ENCODE peak calls at places on chromosome 17, in four cellular contexts. M is fibroblast of the aortic adventitia, Q is AG10803, Z is AG04450. Y is an unnamed sample.

GRCh38 chr17:65055280-65055707 is 1.2 kb downstream of the GNA13 start:
- DNase-seq in Z (no peak), Q (no peak), M (no peak), Y (no peak)

GRCh38 chr17:71987634-71988033 is 133.2 kb upstream of the SOX9 start:
- DNase-seq in M (no peak), Z (no peak), Q (no peak), Y (no peak)

GRCh38 chr17:1989135-1989534 is 36.0 kb downstream of the RTN4RL1 start:
- DNase-seq in Z (peak; percentile 30), M (peak; percentile 94), Q (peak; percentile 91), Y (no peak)

GRCh38 chr17:57747221-57748017 is 2.3 kb upstream of the CCDC182 start:
- DNase-seq in Z (peak; percentile 33), M (peak; percentile 75), Q (peak; percentile 68), Y (no peak)

GRCh38 chr17:14301279-14301760 is 439 bp downstream of the HS3ST3B1 start:
- DNase-seq in Q (no peak), Z (no peak), M (no peak), Y (no peak)

GRCh38 chr17:10169274-10169673 is 29.1 kb downstream of the GAS7 start:
- DNase-seq in M (peak; percentile 25), Q (peak; percentile 51), Z (no peak), Y (no peak)

GRCh38 chr17:8189711-8190477 is at the start of gene BORCS6:
- DNase-seq in Q (peak; percentile 99), Z (peak; percentile 97), M (peak; percentile 98), Y (peak; percentile 97)

GRCh38 chr17:20920813-20921199 is 122.0 kb downstream of the USP22 start:
- DNase-seq in M (peak; percentile 40), Z (no peak), Q (peak; percentile 62), Y (no peak)

GRCh38 chr17:38364741-38365140 is 13.1 kb downstream of the SOCS7 start:
- DNase-seq in Q (no peak), M (no peak), Z (no peak), Y (no peak)

GRCh38 chr17:2405247-2405926 is 4.5 kb upstream of the MNT start:
- DNase-seq in M (peak; percentile 91), Q (peak; percentile 94), Z (peak; percentile 82), Y (no peak)

GRCh38 chr17:18143044-18143936 is 34.7 kb downstream of the MYO15A start:
- DNase-seq in Q (no peak), Z (no peak), M (no peak), Y (no peak)

GRCh38 chr17:31078290-31078689 is 16.5 kb upstream of the NF1 start:
- DNase-seq in Z (no peak), Q (no peak), M (no peak), Y (no peak)

GRCh38 chr17:59620064-59620359 is 317 bp downstream of the CLTC start:
- DNase-seq in Q (no peak), Z (no peak), M (no peak), Y (no peak)

GRCh38 chr17:59618894-59619312 is 792 bp upstream of the CLTC start:
- DNase-seq in Z (no peak), Q (no peak), M (no peak), Y (no peak)

GRCh38 chr17:59616253-59616920 is 3.3 kb upstream of the CLTC start:
- DNase-seq in Q (no peak), Z (no peak), M (no peak), Y (no peak)

GRCh38 chr17:59619313-59620063 is at the start of gene CLTC:
- DNase-seq in Z (peak; percentile 96), Q (peak; percentile 99), M (peak; percentile 99), Y (peak; percentile 97)

DNA sequence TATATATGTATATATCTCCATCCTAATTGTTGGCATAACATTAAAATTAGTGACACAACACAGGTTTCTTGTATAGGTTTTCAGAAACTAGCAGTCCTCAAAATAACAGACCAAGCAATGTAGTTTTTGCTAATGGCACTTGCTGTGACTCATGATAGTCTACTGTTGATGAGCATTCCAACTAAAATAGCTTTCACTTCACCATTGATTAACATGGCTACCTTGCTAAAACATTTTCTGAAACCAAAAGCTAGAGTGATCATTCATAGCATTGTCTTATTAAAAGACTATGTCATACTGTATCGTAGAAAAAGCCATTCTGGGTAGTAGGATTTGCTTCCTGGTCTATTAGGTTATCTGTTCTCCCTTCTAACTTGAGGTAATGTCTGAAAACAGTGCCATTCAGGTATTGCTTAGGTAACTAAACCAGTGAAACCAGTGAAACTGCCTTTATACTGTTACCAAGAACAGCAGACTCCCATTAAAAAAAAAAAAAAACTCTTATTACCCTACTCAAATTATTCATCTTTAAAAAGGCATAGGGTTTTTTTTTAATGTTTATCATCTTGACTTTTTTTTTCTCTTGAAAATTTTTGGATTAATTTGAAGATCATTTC is 2.4 kb upstream of the CLTC start:
- DNase-seq in M (no peak), Z (no peak), Q (no peak), Y (no peak)
- H3K4me3 ChIP-seq in M (no peak overlapping the region), Z (no peak overlapping the region), Q (no peak overlapping the region), Y (no peak overlapping the region)

GRCh38 chr17:42251115-42251514 is 25.1 kb downstream of the STAT5B start:
- DNase-seq in Z (no peak), Q (no peak), M (peak; percentile 36), Y (no peak)
- TF ChIP-seq CTCF in Z (peak; percentile 46), Q (peak; percentile 34), M (peak; percentile 34), Y (peak; percentile 7)

GRCh38 chr17:51135956-51136355 is 15.3 kb upstream of the SPAG9 start:
- DNase-seq in Q (no peak), Z (no peak), M (no peak), Y (no peak)
- H3K4me3 ChIP-seq in Q (no peak overlapping the region), Z (no peak overlapping the region), M (no peak overlapping the region), Y (no peak overlapping the region)

GRCh38 chr17:44564429-44564828 is 7.1 kb downstream of the FZD2 start:
- DNase-seq in M (no peak), Z (no peak), Q (no peak), Y (no peak)
- TF ChIP-seq CTCF in M (no peak), Z (peak; percentile 15), Q (no peak), Y (no peak)

DNA sequence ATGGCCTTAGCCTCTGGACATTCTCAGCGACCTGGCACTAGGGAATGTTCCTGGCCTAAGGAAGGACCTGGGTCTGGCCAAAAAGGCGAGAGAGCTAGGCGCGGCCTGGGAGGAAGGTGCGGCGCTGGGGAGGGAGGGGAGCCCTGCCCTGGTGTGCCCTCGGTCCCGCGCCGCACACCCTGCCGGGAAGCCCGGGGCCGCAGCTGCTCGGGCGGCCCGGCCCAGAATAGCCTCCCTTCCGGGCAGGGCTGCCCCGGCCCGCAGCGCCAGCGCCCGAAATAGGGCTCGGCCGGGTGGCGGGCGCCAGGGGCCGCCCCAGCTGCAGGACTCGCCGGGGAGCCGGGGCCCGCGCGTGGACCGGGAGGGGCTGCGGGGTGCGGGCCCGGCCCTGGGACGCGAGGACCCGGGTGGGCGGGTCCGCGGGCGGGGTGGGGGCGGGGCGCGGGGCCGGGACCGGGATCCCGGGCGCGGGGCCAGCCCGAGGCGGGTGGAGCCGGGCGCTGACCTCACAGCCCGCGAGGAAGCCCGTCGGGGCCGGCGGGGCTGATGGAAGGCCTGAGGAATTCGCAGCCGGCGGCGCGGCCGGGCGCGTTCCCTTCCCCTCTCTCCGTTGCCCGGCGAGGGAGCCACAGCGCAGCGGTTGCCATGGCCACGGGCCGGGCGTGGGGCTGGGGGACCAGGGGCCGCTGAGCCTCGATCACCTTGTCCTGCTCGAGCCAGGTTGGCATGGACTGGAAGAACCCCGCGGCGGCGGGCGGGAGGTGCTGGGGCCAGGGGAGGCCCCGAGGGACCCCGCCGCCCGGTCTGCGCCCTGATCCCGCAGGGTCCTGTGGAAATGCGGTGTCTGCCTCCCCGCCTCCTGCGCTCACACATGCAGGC is 18.1 kb downstream of the SOCS3 start:
- DNase-seq in Z (no peak), M (peak; percentile 81), Q (peak; percentile 84), Y (no peak)
- H3K4me3 ChIP-seq in Z (peak overlapping the region; percentile 25), M (peak overlapping the region; percentile 49), Q (peak overlapping the region; percentile 47), Y (peak overlapping the region; percentile 16)

DNA sequence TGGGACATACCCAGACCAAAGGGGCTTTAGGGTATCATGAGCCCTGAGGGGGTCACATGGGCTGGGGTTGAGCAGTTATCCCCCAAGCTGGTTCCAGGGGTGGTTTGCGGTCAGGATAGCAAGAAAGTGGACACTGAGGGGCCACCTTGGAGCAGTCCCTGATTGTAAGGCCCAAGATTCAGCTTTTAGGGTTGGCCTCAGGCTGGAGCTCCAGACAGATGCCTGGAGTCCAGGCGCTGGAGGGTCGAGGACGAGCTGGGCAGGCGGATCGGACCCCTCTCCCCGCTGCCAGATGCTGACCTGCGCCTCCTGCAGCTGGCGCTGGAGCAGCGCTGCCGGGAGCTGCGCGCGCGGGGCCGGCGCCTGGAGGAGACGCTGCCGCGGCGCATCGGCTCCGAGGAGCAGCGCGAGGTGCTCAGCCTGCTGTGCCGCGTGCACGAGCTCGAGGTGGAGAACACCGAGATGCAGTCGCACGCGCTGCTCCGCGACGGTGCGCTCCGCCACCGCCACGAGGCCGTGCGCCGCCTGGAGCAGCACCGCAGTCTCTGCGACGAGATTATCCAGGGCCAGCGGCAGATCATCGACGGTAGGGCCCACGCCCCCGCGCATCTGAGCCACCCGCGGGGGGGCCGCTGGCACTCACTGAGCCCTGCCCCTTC is 10.0 kb downstream of the BTBD17 start:
- DNase-seq in Z (no peak), Q (no peak), M (no peak), Y (no peak)
- TF ChIP-seq CTCF in Z (no peak), Q (no peak), M (no peak), Y (no peak)

GRCh38 chr17:55575058-55575606 is 63.9 kb upstream of the SMIM36 start:
- DNase-seq in Z (no peak), M (no peak), Q (no peak), Y (no peak)

GRCh38 chr17:55577011-55577586 is 65.8 kb upstream of the SMIM36 start:
- DNase-seq in Z (no peak), M (peak; percentile 86), Q (peak; percentile 70), Y (peak; percentile 37)

GRCh38 chr17:55576237-55576998 is 65.2 kb upstream of the SMIM36 start:
- DNase-seq in M (peak; percentile 87), Z (peak; percentile 60), Q (peak; percentile 67), Y (no peak)

GRCh38 chr17:55580596-55581133 is 69.4 kb upstream of the SMIM36 start:
- DNase-seq in Z (no peak), Q (no peak), M (no peak), Y (peak; percentile 8)

DNA sequence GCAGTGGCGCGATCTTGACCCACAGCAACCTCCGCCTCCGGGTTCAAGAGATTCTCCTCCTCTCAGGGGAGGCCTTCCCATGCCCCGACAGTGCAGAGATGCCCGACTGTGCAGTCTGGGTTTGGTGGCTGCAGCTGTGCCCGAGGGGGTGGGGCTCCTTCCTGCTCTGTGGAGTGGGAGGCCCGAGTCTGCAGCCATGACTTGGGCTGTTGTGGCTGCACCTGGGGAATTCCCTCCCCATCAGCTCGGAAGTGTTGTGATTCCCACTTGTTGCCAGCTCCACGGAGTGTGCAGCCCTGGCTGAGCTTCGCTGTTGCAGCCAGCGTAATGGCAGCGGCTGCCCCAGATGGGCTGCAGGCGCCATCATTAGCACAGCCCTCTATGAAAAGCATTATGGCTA is 66.4 kb upstream of the SMIM36 start:
- DNase-seq in M (no peak), Z (no peak), Q (no peak), Y (no peak)
- H3K4me3 ChIP-seq in M (no peak overlapping the region), Z (no peak overlapping the region), Q (peak overlapping the region; percentile 54), Y (peak overlapping the region; percentile 22)

Y was measured in GM12864.